ENCODE peak calls at places on chromosomes 13 and 19, in five cellular contexts. G is foreskin fibroblast, R is transverse colon, F is neural crest cell, D is body of pancreas. S is an unnamed sample.

GRCh38 chr13:73304442-73304841 is 245.6 kb downstream of the KLF5 start:
- DNase-seq in G (no peak), R (no peak), F (no peak), D (no peak), S (no peak)

GRCh38 chr19:10206226-10206873 is 11.6 kb upstream of the DNMT1 start:
- DNase-seq in G (peak), R (no peak), F (no peak), D (no peak), S (no peak)

GRCh38 chr13:93182406-93182805 is 44.2 kb upstream of the GPC6 start:
- DNase-seq in G (no peak), R (no peak), F (no peak), D (no peak), S (no peak)

GRCh38 chr19:48681127-48681470 is 8.3 kb upstream of the NTN5 start:
- DNase-seq in G (peak), R (no peak), F (no peak), D (no peak), S (peak)

GRCh38 chr19:46784262-46785053 is 3.9 kb downstream of the SLC1A5 start:
- DNase-seq in G (peak), R (peak), F (peak), D (peak), S (peak)

GRCh38 chr19:13712767-13713201 is 51.5 kb upstream of the MRI1 start:
- DNase-seq in G (no peak), R (no peak), F (no peak), D (no peak), S (no peak)

GRCh38 chr13:53197424-53197823 is 168.8 kb downstream of the OLFM4 start:
- DNase-seq in G (no peak), R (no peak), F (no peak), D (no peak), S (no peak)

GRCh38 chr19:30093966-30094770 is 152.1 kb downstream of the URI1 start:
- DNase-seq in G (no peak), R (no peak), F (no peak), D (no peak), S (no peak)

GRCh38 chr13:21747456-21747855 is 76.6 kb downstream of the FGF9 start:
- DNase-seq in G (no peak), R (no peak), F (no peak), D (no peak), S (no peak)

GRCh38 chr19:5693195-5694166 is 3.4 kb downstream of the RPL36 start:
- DNase-seq in G (no peak), R (no peak), F (no peak), D (peak), S (no peak)

GRCh38 chr19:43726736-43727592 is 11.1 kb downstream of the IRGC start:
- DNase-seq in G (peak), R (no peak), F (no peak), D (no peak), S (no peak)

GRCh38 chr19:51727349-51727880 is 3.6 kb upstream of the HAS1 start:
- DNase-seq in G (peak), R (no peak), F (no peak), D (no peak), S (no peak)

GRCh38 chr13:97018029-97018819 is 23.9 kb upstream of the OXGR1 start:
- DNase-seq in G (peak), R (peak), F (peak), D (peak), S (peak)

GRCh38 chr13:111005364-111005763 is 90.5 kb upstream of the ANKRD10 start:
- DNase-seq in G (peak), R (no peak), F (no peak), D (no peak), S (no peak)

GRCh38 chr19:55206664-55207500 is 2.4 kb downstream of the PTPRH start:
- DNase-seq in G (peak), R (peak), F (peak), D (peak), S (no peak)

GRCh38 chr13:65600702-65601101 is 1629.4 kb downstream of the PCDH9 start:
- DNase-seq in G (peak), R (no peak), F (no peak), D (no peak), S (no peak)

GRCh38 chr19:48636859-48637448 is at the start of gene DBP:
- DNase-seq in G (peak), R (peak), F (no peak), D (no peak), S (no peak)

GRCh38 chr13:113401452-113402415 is 37.8 kb upstream of the GRTP1 start:
- DNase-seq in G (no peak), R (no peak), F (no peak), D (no peak), S (no peak)

GRCh38 chr19:39212377-39212742 is 8.3 kb upstream of the SYCN start:
- DNase-seq in G (peak), R (peak), F (peak), D (peak), S (peak)

GRCh38 chr13:98299954-98300350 is 122.9 kb upstream of the RNF113B start:
- DNase-seq in G (peak), R (no peak), F (no peak), D (no peak), S (no peak)

DNA sequence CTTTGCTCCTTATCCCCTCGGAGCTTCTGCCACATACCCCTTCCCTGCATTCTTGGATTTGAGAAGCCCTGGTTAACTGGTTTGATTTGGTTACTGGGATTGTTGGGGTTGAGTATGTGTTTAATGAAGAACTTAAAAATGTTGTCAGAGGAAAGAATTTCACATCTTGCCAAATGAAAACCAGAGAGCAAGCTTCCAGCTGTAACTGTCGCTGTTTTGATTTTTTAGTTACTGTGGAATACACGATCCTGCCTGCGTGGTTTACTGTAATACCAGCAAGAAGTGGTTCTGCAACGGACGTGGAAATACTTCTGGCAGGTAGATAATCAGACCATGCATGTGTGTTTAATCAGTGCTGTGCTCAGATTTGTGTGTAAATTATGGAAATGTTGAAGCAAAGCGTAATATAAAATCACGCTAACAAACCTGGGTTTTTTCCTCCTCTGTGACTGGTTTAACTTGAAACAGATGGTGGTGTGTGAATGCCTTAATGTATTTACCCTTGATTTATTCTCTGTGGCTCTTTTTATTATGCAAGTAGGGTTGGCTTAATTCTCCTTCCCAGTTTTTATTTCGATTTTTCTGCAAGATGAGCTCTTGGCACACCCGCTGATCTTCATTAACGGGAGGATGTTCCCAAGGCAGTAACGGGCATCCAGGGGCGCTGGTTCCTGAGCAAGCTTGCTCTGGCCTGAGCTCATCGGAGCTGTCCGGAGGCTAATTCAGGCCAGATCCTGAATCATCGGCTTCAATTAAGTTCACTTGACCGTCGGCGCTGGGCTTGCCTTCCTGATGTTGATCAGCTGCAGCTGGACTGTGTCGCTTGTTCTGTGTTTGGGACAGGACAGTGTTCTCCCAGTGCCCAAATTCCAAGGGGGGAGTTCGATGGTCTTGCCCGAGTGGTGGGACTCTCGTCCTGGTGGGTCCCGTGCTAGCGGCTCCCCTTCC is 16.0 kb downstream of the UPF1 start:
- DNase-seq in G (peak), R (no peak), F (no peak), D (no peak), S (no peak)
- TF ChIP-seq CTCF in G (no peak), R (no peak), F (no peak), D (no peak), S (no peak)

GRCh38 chr19:58513694-58514563 is 2.1 kb upstream of the SLC27A5 start:
- DNase-seq in G (peak), R (peak), F (peak), D (peak), S (peak)
- TF ChIP-seq CTCF in G (peak), R (peak), F (peak), D (peak), S (peak)

GRCh38 chr13:74528751-74529513 is 394.7 kb upstream of the KLF12 start:
- DNase-seq in G (peak), R (no peak), F (no peak), D (no peak), S (no peak)

DNA sequence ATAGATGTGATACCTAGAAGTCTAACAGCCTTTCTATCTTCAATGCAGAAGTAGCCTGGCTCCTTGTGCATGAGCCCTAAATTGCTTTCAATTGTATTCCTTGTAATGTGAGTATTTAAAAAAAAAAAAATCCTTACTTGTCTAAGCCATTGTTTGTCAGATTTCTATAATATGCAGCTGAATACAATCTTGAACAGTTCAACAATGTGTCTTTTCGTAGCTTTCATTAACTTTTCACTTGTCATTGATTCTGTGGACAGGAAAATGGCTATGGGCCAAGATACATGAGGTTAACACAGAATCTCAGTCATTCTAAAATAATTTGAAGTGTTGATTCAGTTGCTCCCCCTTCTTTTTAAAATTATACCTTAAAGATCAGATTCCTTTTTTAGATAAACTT is 395.8 kb upstream of the KLF12 start:
- DNase-seq in G (no peak), R (no peak), F (no peak), D (no peak), S (no peak)
- TF ChIP-seq CTCF in G (no peak), R (no peak), F (no peak), D (no peak), S (no peak)

GRCh38 chr19:56258272-56258671 is 14.3 kb upstream of the EDDM13 start:
- DNase-seq in G (no peak), R (no peak), F (no peak), D (no peak), S (no peak)

GRCh38 chr19:56253737-56254136 is 18.8 kb upstream of the EDDM13 start:
- DNase-seq in G (peak), R (no peak), F (no peak), D (no peak), S (peak)

DNA sequence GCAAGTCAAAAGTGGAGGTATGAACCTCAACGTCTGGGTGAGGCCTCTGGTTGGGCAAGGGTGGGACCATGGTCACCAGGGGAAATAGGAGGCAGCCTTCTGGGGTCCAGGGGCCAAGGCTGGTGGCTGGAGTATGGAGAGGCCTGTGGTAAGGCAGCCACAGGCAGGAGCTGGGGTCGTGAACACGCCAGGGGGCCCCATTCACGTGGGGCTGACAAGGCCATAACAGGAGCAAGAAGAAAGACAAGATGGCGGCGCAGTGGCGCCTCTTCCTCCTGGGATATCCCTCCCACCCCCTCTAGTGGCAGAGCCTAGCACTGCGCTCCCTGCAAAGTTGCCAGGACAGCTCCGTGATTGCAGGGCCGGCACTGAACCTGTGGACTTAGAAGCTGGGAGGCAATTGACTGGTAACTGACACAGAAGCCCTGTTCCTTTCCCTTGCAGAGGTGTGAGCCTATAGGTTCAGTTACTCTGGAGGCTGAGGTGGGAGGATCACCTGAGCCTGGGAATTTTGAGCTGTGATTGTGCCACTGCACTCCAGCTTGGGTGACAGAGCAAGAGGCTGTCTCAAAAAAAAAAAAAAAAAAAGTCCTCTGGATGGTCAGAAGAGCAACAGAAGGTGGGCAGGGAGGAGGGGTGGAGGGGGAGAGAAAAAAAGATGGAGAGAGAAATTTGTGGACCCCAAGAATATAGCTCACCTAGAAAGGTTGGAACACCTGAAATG is 19.7 kb upstream of the EDDM13 start:
- DNase-seq in G (peak), R (peak), F (peak), D (peak), S (peak)
- TF ChIP-seq CTCF in G (peak), R (peak), F (peak), D (peak), S (peak)

DNA sequence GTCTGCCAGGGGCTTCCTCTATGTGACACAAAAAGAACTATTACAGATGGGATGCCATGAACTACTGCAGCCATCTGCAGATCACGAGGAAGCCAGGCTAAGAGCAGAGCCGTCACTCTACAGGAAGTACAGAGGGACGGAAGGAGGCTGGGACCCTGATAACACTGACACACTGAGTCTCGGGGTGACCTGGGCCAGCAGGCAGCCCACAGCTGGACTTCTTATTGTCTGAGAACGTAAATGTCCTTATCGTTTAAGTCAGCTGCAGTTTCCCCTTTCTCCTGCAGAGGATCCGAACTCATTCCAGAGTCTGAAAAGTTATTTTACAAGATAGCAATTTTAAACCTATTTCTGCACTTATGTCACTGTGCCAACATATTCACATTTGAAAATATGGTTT is 20.7 kb downstream of the PARP4 start:
- DNase-seq in G (no peak), R (no peak), F (no peak), D (no peak), S (no peak)
- TF ChIP-seq CTCF in G (peak), R (no peak), F (peak), D (no peak), S (no peak)

GRCh38 chr13:75760182-75760981 is 124.3 kb downstream of the LMO7 start:
- DNase-seq in G (no peak), R (peak), F (no peak), D (peak), S (no peak)
- TF ChIP-seq CTCF in G (no peak), R (peak), F (no peak), D (peak), S (peak)

S was measured in GM13977.